ENCODE peak calls at places on chromosomes 1 and 21, in ten cellular contexts. One of them, this sample, is unnamed.

GRCh38 chr1:202586018-202586821 is 124.0 kb downstream of the SYT2 start:
- DNase-seq in A549: no peak
- DNase-seq in activated naive CD8-positive, alpha-beta T cell treated with anti-CD3 and anti-CD28 coated beads, Interleukin-2, amount 50 U/mL, for 24 hours: no peak
- DNase-seq in mesendoderm: peak; percentile 88
- DNase-seq in small intestine: no peak
- DNase-seq in amniotic epithelial cell: peak; percentile 42
- DNase-seq in uterus: no peak
- DNase-seq in GM06990: no peak
- DNase-seq in AG08396: no peak
- DNase-seq in stimulated activated CD4-positive, alpha-beta T cell treated with anti-CD3 and anti-CD28 coated beads, Interleukin-4, amount 100 ng/mL, for 48 hours: no peak
- DNase-seq in this sample: no peak

GRCh38 chr1:78284354-78284753 is 206.4 kb upstream of the PTGFR start:
- DNase-seq in A549: no peak
- DNase-seq in activated naive CD8-positive, alpha-beta T cell treated with anti-CD3 and anti-CD28 coated beads, Interleukin-2, amount 50 U/mL, for 24 hours: no peak
- DNase-seq in mesendoderm: no peak
- DNase-seq in small intestine: no peak
- DNase-seq in amniotic epithelial cell: peak; percentile 54
- DNase-seq in uterus: no peak
- DNase-seq in GM06990: no peak
- DNase-seq in AG08396: no peak
- DNase-seq in stimulated activated CD4-positive, alpha-beta T cell treated with anti-CD3 and anti-CD28 coated beads, Interleukin-4, amount 100 ng/mL, for 48 hours: no peak
- DNase-seq in this sample: no peak

GRCh38 chr1:214417545-214418210 is 133.7 kb downstream of the PTPN14 start:
- DNase-seq in A549: no peak
- DNase-seq in activated naive CD8-positive, alpha-beta T cell treated with anti-CD3 and anti-CD28 coated beads, Interleukin-2, amount 50 U/mL, for 24 hours: no peak
- DNase-seq in mesendoderm: no peak
- DNase-seq in small intestine: no peak
- DNase-seq in amniotic epithelial cell: no peak
- DNase-seq in uterus: no peak
- DNase-seq in GM06990: no peak
- DNase-seq in AG08396: no peak
- DNase-seq in stimulated activated CD4-positive, alpha-beta T cell treated with anti-CD3 and anti-CD28 coated beads, Interleukin-4, amount 100 ng/mL, for 48 hours: no peak
- DNase-seq in this sample: no peak

GRCh38 chr1:53115403-53116306 is 26.8 kb downstream of the SLC1A7 start:
- DNase-seq in A549: no peak
- DNase-seq in activated naive CD8-positive, alpha-beta T cell treated with anti-CD3 and anti-CD28 coated beads, Interleukin-2, amount 50 U/mL, for 24 hours: no peak
- DNase-seq in mesendoderm: peak; percentile 94
- DNase-seq in small intestine: peak; percentile 67
- DNase-seq in amniotic epithelial cell: peak; percentile 99
- DNase-seq in uterus: no peak
- DNase-seq in GM06990: no peak
- DNase-seq in AG08396: no peak
- DNase-seq in stimulated activated CD4-positive, alpha-beta T cell treated with anti-CD3 and anti-CD28 coated beads, Interleukin-4, amount 100 ng/mL, for 48 hours: no peak
- DNase-seq in this sample: no peak

GRCh38 chr1:111505641-111506119 is 2.2 kb upstream of the ADORA3 start:
- DNase-seq in A549: no peak
- DNase-seq in activated naive CD8-positive, alpha-beta T cell treated with anti-CD3 and anti-CD28 coated beads, Interleukin-2, amount 50 U/mL, for 24 hours: no peak
- DNase-seq in mesendoderm: no peak
- DNase-seq in small intestine: no peak
- DNase-seq in amniotic epithelial cell: no peak
- DNase-seq in uterus: no peak
- DNase-seq in GM06990: peak; percentile 68
- DNase-seq in AG08396: no peak
- DNase-seq in stimulated activated CD4-positive, alpha-beta T cell treated with anti-CD3 and anti-CD28 coated beads, Interleukin-4, amount 100 ng/mL, for 48 hours: no peak
- DNase-seq in this sample: no peak

GRCh38 chr1:115326419-115326818 is 11.6 kb downstream of the NGF start:
- DNase-seq in A549: no peak
- DNase-seq in activated naive CD8-positive, alpha-beta T cell treated with anti-CD3 and anti-CD28 coated beads, Interleukin-2, amount 50 U/mL, for 24 hours: no peak
- DNase-seq in mesendoderm: no peak
- DNase-seq in small intestine: no peak
- DNase-seq in amniotic epithelial cell: no peak
- DNase-seq in uterus: no peak
- DNase-seq in GM06990: no peak
- DNase-seq in AG08396: no peak
- DNase-seq in stimulated activated CD4-positive, alpha-beta T cell treated with anti-CD3 and anti-CD28 coated beads, Interleukin-4, amount 100 ng/mL, for 48 hours: no peak
- DNase-seq in this sample: no peak

GRCh38 chr1:225815526-225816178 is 5.7 kb downstream of the EPHX1 start:
- DNase-seq in A549: no peak
- DNase-seq in activated naive CD8-positive, alpha-beta T cell treated with anti-CD3 and anti-CD28 coated beads, Interleukin-2, amount 50 U/mL, for 24 hours: no peak
- DNase-seq in mesendoderm: no peak
- DNase-seq in small intestine: no peak
- DNase-seq in amniotic epithelial cell: no peak
- DNase-seq in uterus: no peak
- DNase-seq in GM06990: no peak
- DNase-seq in AG08396: no peak
- DNase-seq in stimulated activated CD4-positive, alpha-beta T cell treated with anti-CD3 and anti-CD28 coated beads, Interleukin-4, amount 100 ng/mL, for 48 hours: no peak
- DNase-seq in this sample: no peak

GRCh38 chr1:175278729-175279128 is 86.2 kb upstream of the KIAA0040 start:
- DNase-seq in A549: no peak
- DNase-seq in activated naive CD8-positive, alpha-beta T cell treated with anti-CD3 and anti-CD28 coated beads, Interleukin-2, amount 50 U/mL, for 24 hours: no peak
- DNase-seq in mesendoderm: no peak
- DNase-seq in small intestine: no peak
- DNase-seq in amniotic epithelial cell: no peak
- DNase-seq in uterus: no peak
- DNase-seq in GM06990: no peak
- DNase-seq in AG08396: no peak
- DNase-seq in stimulated activated CD4-positive, alpha-beta T cell treated with anti-CD3 and anti-CD28 coated beads, Interleukin-4, amount 100 ng/mL, for 48 hours: no peak
- DNase-seq in this sample: no peak

GRCh38 chr21:25607151-25607811 is at the start of gene MRPL39:
- DNase-seq in A549: peak; percentile 65
- DNase-seq in activated naive CD8-positive, alpha-beta T cell treated with anti-CD3 and anti-CD28 coated beads, Interleukin-2, amount 50 U/mL, for 24 hours: peak; percentile 91
- DNase-seq in mesendoderm: peak; percentile 94
- DNase-seq in small intestine: peak; percentile 88
- DNase-seq in amniotic epithelial cell: peak; percentile 88
- DNase-seq in uterus: peak; percentile 79
- DNase-seq in GM06990: peak; percentile 92
- DNase-seq in AG08396: peak; percentile 92
- DNase-seq in stimulated activated CD4-positive, alpha-beta T cell treated with anti-CD3 and anti-CD28 coated beads, Interleukin-4, amount 100 ng/mL, for 48 hours: peak; percentile 86
- DNase-seq in this sample: peak; percentile 91

GRCh38 chr1:10204003-10204642 is 6.2 kb upstream of the KIF1B start:
- DNase-seq in A549: no peak
- DNase-seq in activated naive CD8-positive, alpha-beta T cell treated with anti-CD3 and anti-CD28 coated beads, Interleukin-2, amount 50 U/mL, for 24 hours: no peak
- DNase-seq in mesendoderm: no peak
- DNase-seq in small intestine: no peak
- DNase-seq in amniotic epithelial cell: no peak
- DNase-seq in uterus: no peak
- DNase-seq in GM06990: no peak
- DNase-seq in AG08396: no peak
- DNase-seq in stimulated activated CD4-positive, alpha-beta T cell treated with anti-CD3 and anti-CD28 coated beads, Interleukin-4, amount 100 ng/mL, for 48 hours: no peak
- DNase-seq in this sample: no peak

GRCh38 chr1:54425152-54425584 is 19.0 kb upstream of the SSBP3 start:
- DNase-seq in A549: no peak
- DNase-seq in activated naive CD8-positive, alpha-beta T cell treated with anti-CD3 and anti-CD28 coated beads, Interleukin-2, amount 50 U/mL, for 24 hours: no peak
- DNase-seq in mesendoderm: no peak
- DNase-seq in small intestine: peak; percentile 80
- DNase-seq in amniotic epithelial cell: no peak
- DNase-seq in uterus: no peak
- DNase-seq in GM06990: no peak
- DNase-seq in AG08396: no peak
- DNase-seq in stimulated activated CD4-positive, alpha-beta T cell treated with anti-CD3 and anti-CD28 coated beads, Interleukin-4, amount 100 ng/mL, for 48 hours: no peak
- DNase-seq in this sample: no peak

GRCh38 chr1:76465030-76465429 is 390.5 kb downstream of the ST6GALNAC3 start:
- DNase-seq in A549: no peak
- DNase-seq in activated naive CD8-positive, alpha-beta T cell treated with anti-CD3 and anti-CD28 coated beads, Interleukin-2, amount 50 U/mL, for 24 hours: no peak
- DNase-seq in mesendoderm: no peak
- DNase-seq in small intestine: no peak
- DNase-seq in amniotic epithelial cell: peak; percentile 10
- DNase-seq in uterus: no peak
- DNase-seq in GM06990: no peak
- DNase-seq in AG08396: peak; percentile 2
- DNase-seq in stimulated activated CD4-positive, alpha-beta T cell treated with anti-CD3 and anti-CD28 coated beads, Interleukin-4, amount 100 ng/mL, for 48 hours: no peak
- DNase-seq in this sample: no peak

GRCh38 chr1:39650431-39650830 is 11.0 kb upstream of the HEYL start:
- DNase-seq in A549: no peak
- DNase-seq in activated naive CD8-positive, alpha-beta T cell treated with anti-CD3 and anti-CD28 coated beads, Interleukin-2, amount 50 U/mL, for 24 hours: no peak
- DNase-seq in mesendoderm: no peak
- DNase-seq in small intestine: no peak
- DNase-seq in amniotic epithelial cell: no peak
- DNase-seq in uterus: no peak
- DNase-seq in GM06990: no peak
- DNase-seq in AG08396: no peak
- DNase-seq in stimulated activated CD4-positive, alpha-beta T cell treated with anti-CD3 and anti-CD28 coated beads, Interleukin-4, amount 100 ng/mL, for 48 hours: no peak
- DNase-seq in this sample: no peak

GRCh38 chr1:203097001-203097400 is 11.2 kb upstream of the MYOG start:
- DNase-seq in A549: no peak
- DNase-seq in activated naive CD8-positive, alpha-beta T cell treated with anti-CD3 and anti-CD28 coated beads, Interleukin-2, amount 50 U/mL, for 24 hours: no peak
- DNase-seq in mesendoderm: no peak
- DNase-seq in small intestine: no peak
- DNase-seq in amniotic epithelial cell: no peak
- DNase-seq in uterus: no peak
- DNase-seq in GM06990: no peak
- DNase-seq in AG08396: no peak
- DNase-seq in stimulated activated CD4-positive, alpha-beta T cell treated with anti-CD3 and anti-CD28 coated beads, Interleukin-4, amount 100 ng/mL, for 48 hours: no peak
- DNase-seq in this sample: no peak

GRCh38 chr21:41766883-41767605 is at the start of gene RIPK4:
- DNase-seq in A549: peak; percentile 60
- DNase-seq in activated naive CD8-positive, alpha-beta T cell treated with anti-CD3 and anti-CD28 coated beads, Interleukin-2, amount 50 U/mL, for 24 hours: peak; percentile 70
- DNase-seq in mesendoderm: peak; percentile 80
- DNase-seq in small intestine: peak; percentile 90
- DNase-seq in amniotic epithelial cell: no peak
- DNase-seq in uterus: no peak
- DNase-seq in GM06990: peak; percentile 58
- DNase-seq in AG08396: no peak
- DNase-seq in stimulated activated CD4-positive, alpha-beta T cell treated with anti-CD3 and anti-CD28 coated beads, Interleukin-4, amount 100 ng/mL, for 48 hours: peak; percentile 50
- DNase-seq in this sample: peak; percentile 82

GRCh38 chr1:182444497-182444896 is 5.4 kb upstream of the RGSL1 start:
- DNase-seq in A549: no peak
- DNase-seq in activated naive CD8-positive, alpha-beta T cell treated with anti-CD3 and anti-CD28 coated beads, Interleukin-2, amount 50 U/mL, for 24 hours: no peak
- DNase-seq in mesendoderm: peak; percentile 24
- DNase-seq in small intestine: no peak
- DNase-seq in amniotic epithelial cell: no peak
- DNase-seq in uterus: no peak
- DNase-seq in GM06990: no peak
- DNase-seq in AG08396: no peak
- DNase-seq in stimulated activated CD4-positive, alpha-beta T cell treated with anti-CD3 and anti-CD28 coated beads, Interleukin-4, amount 100 ng/mL, for 48 hours: no peak
- DNase-seq in this sample: no peak

GRCh38 chr1:89822109-89822962 is 1.5 kb downstream of the LRRC8D start:
- DNase-seq in A549: peak; percentile 23
- DNase-seq in activated naive CD8-positive, alpha-beta T cell treated with anti-CD3 and anti-CD28 coated beads, Interleukin-2, amount 50 U/mL, for 24 hours: no peak
- DNase-seq in mesendoderm: no peak
- DNase-seq in small intestine: peak; percentile 19
- DNase-seq in amniotic epithelial cell: no peak
- DNase-seq in uterus: no peak
- DNase-seq in GM06990: no peak
- DNase-seq in AG08396: no peak
- DNase-seq in stimulated activated CD4-positive, alpha-beta T cell treated with anti-CD3 and anti-CD28 coated beads, Interleukin-4, amount 100 ng/mL, for 48 hours: no peak
- DNase-seq in this sample: no peak